ENCODE peak calls at places on chromosomes 16 and 17, in ten cellular contexts. L is NCI-H1930; X is cardiac fibroblast; J is SK-MEL-5; F is HT-29; H is suprapubic skin; G is DMS153; K is KBM-7; N is stimulated activated CD4-positive, alpha-beta T cell treated with anti-CD3 and anti-CD28 coated beads, Interleukin-1b, Interleukin-23, amount 100 ng/mL, for 4 hours; T is activated T-cell treated with anti-CD3 and anti-CD28 coated beads, Interleukin-2, amount 50 U/mL, for 1 hour. D is an unnamed sample.

GRCh38 chr16:79079656-79080420 is 520.7 kb downstream of the MAF start:
- DNase-seq in N (no peak), X (no peak), G (no peak), T (no peak), J (no peak), F (no peak), L (no peak), K (no peak), H (no peak), D (no peak)

GRCh38 chr17:42059815-42060214 is 9.4 kb upstream of the C17orf113 start:
- DNase-seq in T (no peak), H (no peak), X (no peak), L (no peak), G (no peak), F (no peak), K (no peak), N (no peak), J (no peak), D (no peak)

GRCh38 chr16:29744541-29745101 is 1.2 kb downstream of the C16orf54 start:
- DNase-seq in L (no peak), X (no peak), F (no peak), G (no peak), N (no peak), J (no peak), T (no peak), H (no peak), K (peak), D (no peak)

GRCh38 chr16:82088483-82088882 is 53.4 kb downstream of the HSD17B2 start:
- DNase-seq in H (no peak), K (no peak), X (no peak), T (no peak), F (no peak), G (no peak), J (no peak), L (no peak), N (no peak), D (no peak)

GRCh38 chr16:69613283-69614154 is 47.8 kb downstream of the NFAT5 start:
- DNase-seq in K (peak), F (peak), X (peak), H (no peak), L (no peak), G (peak), N (no peak), J (no peak), T (no peak), D (no peak)

GRCh38 chr16:70481929-70482536 is 27.6 kb downstream of the FCSK start:
- DNase-seq in T (no peak), G (no peak), F (no peak), L (no peak), X (peak), N (no peak), K (no peak), J (peak), H (no peak), D (no peak)

GRCh38 chr16:88530858-88531203 is 39.4 kb upstream of the ZC3H18 start:
- DNase-seq in L (no peak), J (no peak), G (no peak), H (no peak), N (no peak), X (no peak), T (no peak), K (no peak), F (no peak), D (no peak)

GRCh38 chr16:11484691-11485258 is 101.9 kb downstream of the LITAF start:
- DNase-seq in F (no peak), X (peak), H (no peak), K (no peak), N (no peak), T (no peak), G (no peak), J (no peak), L (no peak), D (no peak)

GRCh38 chr17:49076575-49077384 is 55.8 kb upstream of the B4GALNT2 start:
- DNase-seq in L (no peak), F (no peak), N (no peak), X (peak), T (no peak), K (no peak), G (no peak), J (no peak), H (no peak), D (no peak)

GRCh38 chr16:86868070-86868469 is 289.7 kb downstream of the FOXL1 start:
- DNase-seq in L (no peak), G (no peak), T (no peak), H (no peak), N (no peak), X (no peak), K (no peak), F (no peak), J (no peak), D (no peak)

GRCh38 chr16:17360810-17361209 is 110.0 kb downstream of the XYLT1 start:
- DNase-seq in G (no peak), F (no peak), K (no peak), T (no peak), X (no peak), L (no peak), H (no peak), J (no peak), N (no peak), D (no peak)

GRCh38 chr17:72120878-72121163 is at the start of gene SOX9:
- DNase-seq in J (peak), N (no peak), K (no peak), T (no peak), G (peak), H (peak), X (peak), F (peak), L (peak), D (no peak)

GRCh38 chr17:76537288-76537577 is 276 bp downstream of the CYGB start:
- DNase-seq in L (no peak), X (peak), F (no peak), T (no peak), H (no peak), G (no peak), J (no peak), N (no peak), K (no peak), D (no peak)

GRCh38 chr17:43952351-43952723 is 1.4 kb downstream of the PYY start:
- DNase-seq in F (no peak), K (no peak), N (no peak), X (no peak), T (no peak), G (no peak), H (no peak), J (no peak), L (no peak), D (no peak)

GRCh38 chr17:40059729-40060475 is 2.9 kb upstream of the THRA start:
- DNase-seq in F (no peak), L (no peak), T (no peak), X (no peak), G (no peak), H (no peak), K (no peak), N (no peak), J (no peak), D (no peak)

GRCh38 chr17:57006040-57006439 is 28.1 kb downstream of the SCPEP1 start:
- DNase-seq in F (no peak), J (no peak), H (no peak), L (no peak), K (peak), T (no peak), N (no peak), X (no peak), G (no peak), D (no peak)

GRCh38 chr17:2263183-2263954 is 40.2 kb downstream of the SMG6 start:
- DNase-seq in L (no peak), N (no peak), F (no peak), J (no peak), G (no peak), X (peak), T (no peak), H (no peak), K (no peak), D (no peak)

GRCh38 chr16:79372504-79373184 is 227.9 kb downstream of the MAF start:
- DNase-seq in K (no peak), N (no peak), T (no peak), F (no peak), G (no peak), L (no peak), X (peak), H (no peak), J (no peak), D (no peak)

GRCh38 chr17:4008496-4009163 is 44.4 kb upstream of the ATP2A3 start:
- DNase-seq in T (no peak), J (no peak), X (no peak), L (no peak), K (no peak), G (no peak), N (no peak), F (no peak), H (no peak), D (no peak)

GRCh38 chr16:11396241-11397048 is 51.2 kb downstream of the RMI2 start:
- DNase-seq in H (peak), F (peak), J (peak), L (peak), X (peak), G (peak), K (peak), T (peak), N (peak), D (peak)

GRCh38 chr17:38852771-38853291 is 690 bp downstream of the RPL23 start:
- DNase-seq in G (no peak), K (no peak), F (peak), T (peak), X (no peak), L (no peak), N (no peak), J (no peak), H (no peak), D (no peak)

GRCh38 chr16:35741546-35741945 is 2282.1 kb downstream of the TP53TG3F start:
- DNase-seq in X (no peak), T (no peak), N (no peak), F (no peak), J (no peak), L (no peak), H (no peak), G (no peak), K (no peak), D (no peak)

GRCh38 chr17:16363749-16364536 is 10.7 kb upstream of the CENPV start:
- DNase-seq in G (peak), T (peak), L (peak), J (peak), N (peak), X (peak), H (peak), F (peak), K (peak), D (peak)

GRCh38 chr16:85983606-85984005 is 84.6 kb downstream of the IRF8 start:
- DNase-seq in X (no peak), H (peak), K (peak), T (no peak), L (no peak), N (no peak), J (no peak), G (no peak), F (no peak), D (peak)

GRCh38 chr16:57704905-57705852 is 10.6 kb downstream of the DRC7 start:
- DNase-seq in L (no peak), F (no peak), X (no peak), T (no peak), N (no peak), K (no peak), H (peak), J (no peak), G (no peak), D (no peak)

GRCh38 chr17:64063088-64063487 is 42.7 kb upstream of the ICAM2 start:
- DNase-seq in T (no peak), K (no peak), X (no peak), H (no peak), J (no peak), L (no peak), G (no peak), N (no peak), F (no peak), D (no peak)

GRCh38 chr17:9817086-9817485 is 4.8 kb downstream of the GSG1L2 start:
- DNase-seq in F (peak), X (no peak), H (no peak), K (no peak), T (no peak), N (no peak), J (peak), L (peak), G (peak), D (no peak)

GRCh38 chr17:17126131-17127110 is 79.7 kb downstream of the PLD6 start:
- DNase-seq in T (no peak), G (no peak), L (no peak), N (no peak), K (no peak), X (no peak), J (no peak), F (no peak), H (no peak), D (no peak)